ENCODE peak calls at places on chromosomes 7 and 10, in nine cellular contexts. U is PC-3, S is IMR-90, J is H9, N is GM23338, W is DND-41, H is OCI-LY7, C is neural progenitor cell, F is H1. Q is an unnamed sample.

GRCh38 chr7:5296627-5297226 is 14.0 kb downstream of the SLC29A4 start:
- DNase-seq in C (peak), H (peak), S (no peak), U (peak), J (peak), W (peak), F (peak), N (peak), Q (peak)

GRCh38 chr10:117609095-117609821 is 66.7 kb downstream of the EMX2 start:
- DNase-seq in F (no peak), W (no peak), N (no peak), U (peak), J (no peak), S (peak), C (no peak), H (no peak), Q (peak)

GRCh38 chr10:58177362-58177947 is 90.2 kb downstream of the IPMK start:
- DNase-seq in N (peak), U (peak), W (no peak), J (no peak), C (no peak), H (peak), F (no peak), S (peak), Q (peak)

GRCh38 chr7:95623788-95624187 is 27.5 kb upstream of the PDK4 start:
- DNase-seq in W (no peak), C (no peak), N (no peak), J (no peak), F (no peak), H (no peak), U (no peak), S (no peak), Q (no peak)

GRCh38 chr10:122350893-122351292 is 23.6 kb upstream of the PLEKHA1 start:
- DNase-seq in U (no peak), H (no peak), W (no peak), S (no peak), C (no peak), J (no peak), N (no peak), F (no peak), Q (no peak)

GRCh38 chr10:94129393-94130130 is 135.8 kb downstream of the PLCE1 start:
- DNase-seq in H (no peak), S (peak), N (no peak), C (no peak), F (no peak), U (peak), J (no peak), W (no peak), Q (peak)

GRCh38 chr7:121544199-121544598 is 148.1 kb upstream of the FAM3C start:
- DNase-seq in S (no peak), W (no peak), U (peak), J (no peak), F (no peak), C (no peak), N (no peak), H (no peak), Q (no peak)

GRCh38 chr7:2405601-2406345 is 2.4 kb downstream of the CHST12 start:
- DNase-seq in C (no peak), N (no peak), F (no peak), J (no peak), S (no peak), U (no peak), W (peak), H (peak), Q (no peak)

GRCh38 chr7:96495751-96496216 is 173.9 kb upstream of the SLC25A13 start:
- DNase-seq in H (no peak), J (no peak), C (no peak), N (peak), S (no peak), U (peak), F (no peak), W (no peak), Q (no peak)

GRCh38 chr10:116741391-116742351 is 695 bp downstream of the HSPA12A start:
- DNase-seq in F (no peak), J (no peak), S (no peak), U (no peak), C (peak), H (no peak), N (peak), W (no peak), Q (peak)

GRCh38 chr7:28804157-28804556 is 154.0 kb downstream of the TRIL start:
- DNase-seq in H (no peak), W (no peak), F (no peak), S (no peak), C (no peak), N (no peak), J (no peak), U (no peak), Q (no peak)

GRCh38 chr7:31782411-31782991 is 95.5 kb downstream of the PPP1R17 start:
- DNase-seq in C (peak), N (peak), U (peak), F (no peak), S (peak), W (peak), H (peak), J (peak), Q (peak)

GRCh38 chr10:85098835-85099521 is 770.6 kb downstream of the CCSER2 start:
- DNase-seq in U (peak), W (no peak), F (no peak), H (no peak), S (no peak), C (no peak), N (no peak), J (no peak), Q (no peak)

GRCh38 chr7:95066736-95067530 is 159.5 kb downstream of the PPP1R9A start:
- DNase-seq in N (no peak), F (no peak), U (peak), C (no peak), J (no peak), H (no peak), W (no peak), S (peak), Q (peak)

GRCh38 chr7:46576950-46577349 is 655.9 kb upstream of the IGFBP3 start:
- DNase-seq in S (peak), F (no peak), C (no peak), U (no peak), J (no peak), H (no peak), W (no peak), N (no peak), Q (peak)

GRCh38 chr7:65798111-65799075 is 74.5 kb upstream of the VKORC1L1 start:
- DNase-seq in U (peak), N (no peak), S (peak), F (no peak), C (peak), J (no peak), W (no peak), H (peak), Q (peak)

GRCh38 chr10:119348106-119348505 is 140.7 kb downstream of the GRK5 start:
- DNase-seq in C (no peak), H (no peak), U (no peak), F (no peak), N (no peak), S (no peak), W (no peak), J (no peak), Q (no peak)

GRCh38 chr10:20289055-20289454 is 472.8 kb downstream of the PLXDC2 start:
- DNase-seq in H (no peak), W (no peak), S (no peak), F (no peak), J (no peak), N (no peak), C (no peak), U (no peak), Q (no peak)

GRCh38 chr7:129859188-129859587 is 93.6 kb downstream of the UBE2H start:
- DNase-seq in N (no peak), C (no peak), J (no peak), S (peak), H (no peak), U (no peak), W (no peak), F (no peak), Q (no peak)

GRCh38 chr7:123410273-123410928 is 124.0 kb downstream of the IQUB start:
- DNase-seq in N (no peak), J (no peak), H (no peak), C (no peak), U (peak), S (no peak), W (no peak), F (no peak), Q (peak)

GRCh38 chr7:156836443-156836842 is 56.5 kb downstream of the LMBR1 start:
- DNase-seq in J (no peak), U (no peak), N (no peak), F (no peak), W (no peak), C (no peak), S (peak), H (no peak), Q (peak)

GRCh38 chr7:101720324-101720723 is 91.2 kb upstream of the MYL10 start:
- DNase-seq in H (no peak), U (no peak), J (no peak), F (no peak), C (no peak), N (no peak), S (no peak), W (peak), Q (no peak)

GRCh38 chr10:78688945-78689935 is 379.5 kb upstream of the ZMIZ1 start:
- DNase-seq in N (peak), C (peak), F (no peak), S (no peak), U (no peak), J (no peak), W (no peak), H (no peak), Q (no peak)

GRCh38 chr10:29958440-29958839 is 100.9 kb downstream of the JCAD start:
- DNase-seq in C (no peak), N (no peak), H (no peak), W (no peak), F (no peak), J (no peak), U (no peak), S (no peak), Q (no peak)

GRCh38 chr7:155741061-155741460 is 71.2 kb downstream of the SHH start:
- DNase-seq in W (no peak), S (no peak), C (no peak), U (no peak), H (no peak), N (peak), J (peak), F (no peak), Q (no peak)

GRCh38 chr10:112911196-112911595 is 38.9 kb upstream of the TCF7L2 start:
- DNase-seq in H (no peak), J (no peak), U (no peak), C (no peak), S (peak), W (no peak), F (no peak), N (no peak), Q (no peak)

GRCh38 chr10:17256627-17257026 is 28.6 kb downstream of the VIM start:
- DNase-seq in C (no peak), U (no peak), S (no peak), H (no peak), N (no peak), W (no peak), J (no peak), F (no peak), Q (no peak)

GRCh38 chr7:55437375-55437774 is 72.2 kb downstream of the LANCL2 start:
- DNase-seq in S (no peak), J (no peak), C (no peak), N (no peak), F (no peak), W (no peak), H (no peak), U (no peak), Q (no peak)

GRCh38 chr10:6162589-6163356 is 40.0 kb upstream of the PFKFB3 start:
- DNase-seq in F (no peak), U (no peak), W (no peak), J (peak), C (no peak), S (no peak), N (peak), H (no peak), Q (peak)

GRCh38 chr10:88236121-88236743 is 346.9 kb downstream of the RNLS start:
- DNase-seq in J (no peak), C (no peak), W (peak), H (no peak), U (no peak), N (no peak), S (no peak), F (no peak), Q (no peak)

GRCh38 chr10:60828489-60828852 is 50.2 kb downstream of the CDK1 start:
- DNase-seq in J (no peak), F (no peak), U (peak), W (no peak), S (peak), C (no peak), H (no peak), N (no peak), Q (peak)

GRCh38 chr7:157949711-157950110 is 612.9 kb downstream of the DNAJB6 start:
- DNase-seq in U (peak), J (no peak), W (no peak), S (no peak), F (no peak), N (no peak), H (no peak), C (no peak), Q (no peak)

DNA sequence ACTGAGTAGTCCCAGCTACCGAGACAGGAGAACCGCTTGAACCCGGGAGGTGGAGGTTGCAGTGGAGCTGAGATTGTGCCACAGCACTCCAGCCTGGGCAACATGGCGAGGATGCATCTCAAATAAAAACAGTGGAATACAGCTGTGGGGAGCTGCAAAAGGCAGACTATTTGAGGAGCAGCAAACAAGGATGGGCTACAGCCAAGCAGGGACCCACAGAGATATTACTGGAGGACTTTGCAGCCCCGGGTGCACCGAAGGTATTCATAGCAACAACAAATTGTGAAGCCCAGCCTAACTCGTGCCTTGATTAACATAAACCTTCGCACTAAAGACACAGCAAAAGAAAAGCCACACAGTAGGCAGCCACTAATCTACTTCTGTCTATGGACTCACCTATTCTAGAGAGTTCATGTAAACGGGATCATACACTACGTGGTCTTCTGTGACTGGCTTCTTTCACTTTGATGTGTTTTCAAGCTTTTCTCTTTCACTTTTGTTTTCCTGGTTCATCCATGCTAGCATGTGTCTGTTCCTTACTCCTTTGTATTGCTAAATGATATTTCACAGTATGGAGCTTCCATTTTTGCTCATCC is 34.0 kb downstream of the PODXL start:
- DNase-seq in S (no peak), J (no peak), H (no peak), N (no peak), W (peak), F (no peak), C (peak), U (no peak), Q (peak)
- H2AFZ ChIP-seq in S (peak), J (no peak), H (no peak), N (no peak), W (peak), F (no peak), C (no peak), U (no peak), Q (no peak)

GRCh38 chr7:105990726-105991465 is 27.8 kb downstream of the CDHR3 start:
- DNase-seq in C (peak), F (peak), J (peak), H (no peak), W (no peak), N (peak), U (no peak), S (no peak), Q (no peak)
- H2AFZ ChIP-seq in C (peak), F (no peak), J (no peak), H (no peak), W (no peak), N (no peak), U (no peak), S (no peak), Q (no peak)

GRCh38 chr10:4082851-4083250 is 297.8 kb upstream of the KLF6 start:
- DNase-seq in N (no peak), W (no peak), F (no peak), C (no peak), S (no peak), J (no peak), H (no peak), U (no peak), Q (peak)

GRCh38 chr10:4086041-4086886 is 301.3 kb upstream of the KLF6 start:
- DNase-seq in H (no peak), N (no peak), U (no peak), J (no peak), S (no peak), W (no peak), F (no peak), C (peak), Q (no peak)

GRCh38 chr10:4080225-4080624 is 295.2 kb upstream of the KLF6 start:
- DNase-seq in S (no peak), N (no peak), W (no peak), H (no peak), C (no peak), F (no peak), U (no peak), J (no peak), Q (no peak)

GRCh38 chr10:4081691-4082111 is 296.7 kb upstream of the KLF6 start:
- DNase-seq in S (no peak), N (no peak), U (no peak), F (no peak), J (no peak), W (no peak), C (no peak), H (no peak), Q (peak)

GRCh38 chr10:4083509-4084003 is 298.5 kb upstream of the KLF6 start:
- DNase-seq in C (no peak), N (peak), H (no peak), U (no peak), S (no peak), W (no peak), J (no peak), F (no peak), Q (peak)
- H2AFZ ChIP-seq in C (peak), N (peak), H (no peak), U (no peak), S (no peak), W (no peak), J (no peak), F (peak), Q (no peak)

DNA sequence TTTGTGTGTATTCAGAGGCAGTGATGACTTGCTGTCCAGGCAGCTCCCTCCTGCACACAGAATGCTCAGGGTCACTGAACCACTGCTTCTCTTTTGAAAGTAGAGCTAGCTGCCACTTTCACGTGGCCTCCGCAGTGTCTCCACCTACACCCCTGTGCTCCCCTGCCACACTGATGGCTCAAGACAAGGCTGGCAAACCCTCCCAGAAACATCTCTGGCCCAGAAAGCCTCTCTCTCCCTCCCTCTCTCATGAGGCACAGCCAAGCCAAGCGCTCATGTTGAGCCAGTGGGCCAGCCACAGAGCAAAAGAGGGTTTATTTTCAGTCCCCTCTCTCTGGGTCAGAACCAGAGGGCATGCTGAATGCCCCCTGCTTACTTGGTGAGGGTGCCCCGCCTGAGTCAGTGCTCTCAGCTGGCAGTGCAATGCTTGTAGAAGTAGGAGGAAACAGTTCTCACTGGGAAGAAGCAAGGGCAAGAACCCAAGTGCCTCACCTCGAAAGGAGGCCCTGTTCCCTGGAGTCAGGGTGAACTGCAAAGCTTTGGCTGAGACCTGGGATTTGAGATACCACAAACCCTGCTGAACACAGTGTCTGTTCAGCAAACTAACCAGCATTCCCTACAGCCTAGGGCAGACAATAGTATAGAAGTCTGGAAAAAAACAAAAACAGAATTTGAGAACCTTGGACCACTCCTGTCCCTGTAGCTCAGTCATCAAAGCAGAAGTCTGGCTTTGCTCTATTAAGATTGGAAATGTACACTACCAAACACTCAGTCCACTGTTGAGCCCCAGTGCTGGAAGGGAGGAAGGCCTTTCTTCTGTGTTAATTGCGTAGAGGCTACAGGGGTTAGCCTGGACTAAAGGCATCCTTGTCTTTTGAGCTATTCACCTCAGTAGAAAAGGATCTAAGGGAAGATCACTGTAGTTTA is 15.8 kb downstream of the SCD start:
- DNase-seq in S (no peak), U (no peak), H (no peak), N (no peak), C (no peak), F (no peak), W (no peak), J (no peak), Q (no peak)
- H2AFZ ChIP-seq in S (no peak), U (no peak), H (no peak), N (no peak), C (no peak), F (no peak), W (no peak), J (no peak), Q (no peak)